ENCODE peak calls at places on chromosomes 4 and X, in ten cellular contexts. C is hepatocyte, O is GM10248, T is AG04450, V is nephron progenitor cell, S is lower leg skin, P is astrocyte of the spinal cord, K is heart left ventricle, N is GM06990, Y is upper lobe of right lung. E is an unnamed sample.

GRCh38 chrX:46577116-46578005 is 3.8 kb downstream of the CHST7 start:
- DNase-seq in T (no peak), Y (no peak), C (no peak), V (no peak), S (no peak), O (no peak), N (no peak), P (no peak), K (no peak), E (no peak)

GRCh38 chrX:33434256-33435092 is 223.1 kb upstream of the DMD start:
- DNase-seq in Y (no peak), K (peak; percentile 20), T (peak; percentile 0), C (peak; percentile 84), O (peak; percentile 8), P (peak; percentile 32), N (peak; percentile 12), V (peak; percentile 83), S (peak; percentile 16), E (peak; percentile 25)

GRCh38 chrX:144681501-144681900 is 565.8 kb upstream of the SPANXN1 start:
- DNase-seq in P (peak; percentile 56), S (no peak), C (no peak), K (no peak), T (no peak), N (no peak), V (no peak), Y (no peak), O (no peak), E (no peak)

GRCh38 chrX:150688911-150689451 is 4.2 kb upstream of the MTMR1 start:
- DNase-seq in Y (no peak), C (peak; percentile 22), N (no peak), P (peak; percentile 93), S (no peak), K (no peak), O (no peak), V (no peak), T (peak; percentile 84), E (no peak)

GRCh38 chrX:1452497-1453389 is at the start of gene ASMTL:
- DNase-seq in N (peak; percentile 96), S (peak; percentile 99), T (peak; percentile 99), P (peak; percentile 99), K (peak; percentile 99), O (peak; percentile 99), V (peak; percentile 100), C (peak; percentile 100), Y (peak; percentile 99), E (peak; percentile 99)

GRCh38 chr4:4502694-4503311 is 39.0 kb downstream of the STX18 start:
- DNase-seq in S (no peak), K (no peak), N (no peak), T (no peak), O (no peak), P (peak; percentile 80), V (no peak), Y (no peak), C (no peak), E (no peak)

GRCh38 chrX:2677764-2678163 is 13.3 kb upstream of the CD99 start:
- DNase-seq in N (no peak), O (no peak), K (peak; percentile 77), V (no peak), C (peak; percentile 80), T (peak; percentile 98), S (peak; percentile 69), P (peak; percentile 98), Y (peak; percentile 71), E (no peak)

GRCh38 chrX:10014462-10015373 is 47.6 kb downstream of the CLDN34 start:
- DNase-seq in S (peak; percentile 79), K (peak; percentile 91), O (peak; percentile 82), Y (peak; percentile 95), N (peak; percentile 84), C (peak; percentile 91), P (peak; percentile 91), T (peak; percentile 67), V (peak; percentile 85), E (peak; percentile 87)

GRCh38 chr4:40524642-40525041 is 105.0 kb downstream of the RBM47 start:
- DNase-seq in V (no peak), T (no peak), K (peak; percentile 19), N (no peak), O (no peak), P (peak; percentile 52), C (no peak), S (no peak), Y (no peak), E (no peak)

GRCh38 chr4:182918044-182918607 is 940 bp upstream of the DCTD start:
- DNase-seq in C (no peak), S (no peak), O (no peak), P (no peak), K (no peak), Y (no peak), N (no peak), V (no peak), T (no peak), E (no peak)

GRCh38 chrX:23890933-23891332 is 16.8 kb downstream of the APOO start:
- DNase-seq in K (no peak), V (no peak), N (no peak), C (no peak), P (no peak), S (no peak), Y (no peak), T (no peak), O (no peak), E (no peak)

GRCh38 chr4:39062094-39062493 is at the start of gene KLHL5:
- DNase-seq in V (no peak), N (no peak), P (peak; percentile 41), C (no peak), T (no peak), O (no peak), Y (no peak), S (no peak), K (no peak), E (no peak)

DNA sequence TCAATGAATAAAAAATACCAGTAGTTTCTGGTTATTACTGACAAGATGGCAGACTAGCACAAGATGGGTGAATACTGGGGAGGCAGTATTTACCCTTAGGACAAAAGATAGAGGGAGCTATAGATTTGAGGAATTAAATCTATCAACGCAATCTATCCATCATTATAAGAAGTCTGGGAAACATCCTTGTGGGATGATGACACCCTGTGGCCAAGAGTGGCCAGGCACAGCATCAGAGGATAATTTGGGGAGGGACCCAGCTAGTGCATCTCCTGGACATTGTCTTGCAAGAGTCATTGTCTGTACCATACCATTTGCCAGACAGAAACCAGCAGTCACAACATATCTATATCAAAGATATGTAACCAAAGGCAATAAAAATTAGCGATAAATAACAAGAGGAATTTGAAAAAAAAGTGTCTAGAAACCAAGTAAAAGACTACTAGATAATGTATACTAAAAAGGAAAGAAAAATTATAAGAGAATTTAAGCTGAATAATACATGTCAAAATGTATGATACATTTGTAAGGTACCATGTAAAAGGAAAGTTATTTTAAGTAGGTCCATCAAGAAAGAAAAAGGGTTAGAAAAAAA is 22.9 kb downstream of the KCTD8 start:
- DNase-seq in O (no peak), K (no peak), S (no peak), C (peak; percentile 29), P (peak; percentile 6), T (no peak), Y (no peak), N (no peak), V (peak; percentile 33), E (no peak)
- TF ChIP-seq CTCF in O (peak; percentile 8), K (no peak), S (no peak), C (peak; percentile 59), P (peak; percentile 61), T (peak; percentile 36), Y (no peak), N (peak; percentile 17), V (peak; percentile 53), E (no peak)

GRCh38 chrX:129955682-129956081 is 26.8 kb upstream of the BCORL1 start:
- DNase-seq in P (no peak), N (no peak), S (no peak), Y (no peak), T (no peak), K (no peak), O (no peak), V (no peak), C (no peak), E (no peak)

GRCh38 chrX:129957241-129958099 is 25.0 kb upstream of the BCORL1 start:
- DNase-seq in N (peak; percentile 85), Y (peak; percentile 89), P (peak; percentile 16), V (peak; percentile 68), C (peak; percentile 68), O (peak; percentile 76), S (no peak), T (no peak), K (peak; percentile 67), E (peak; percentile 78)

GRCh38 chrX:129954804-129955203 is 27.6 kb upstream of the BCORL1 start:
- DNase-seq in O (no peak), C (no peak), Y (no peak), P (no peak), K (no peak), S (no peak), N (no peak), T (no peak), V (peak; percentile 31), E (no peak)

GRCh38 chrX:129956765-129957164 is 25.7 kb upstream of the BCORL1 start:
- DNase-seq in K (no peak), N (no peak), Y (no peak), C (no peak), S (no peak), O (no peak), V (no peak), P (no peak), T (no peak), E (no peak)

DNA sequence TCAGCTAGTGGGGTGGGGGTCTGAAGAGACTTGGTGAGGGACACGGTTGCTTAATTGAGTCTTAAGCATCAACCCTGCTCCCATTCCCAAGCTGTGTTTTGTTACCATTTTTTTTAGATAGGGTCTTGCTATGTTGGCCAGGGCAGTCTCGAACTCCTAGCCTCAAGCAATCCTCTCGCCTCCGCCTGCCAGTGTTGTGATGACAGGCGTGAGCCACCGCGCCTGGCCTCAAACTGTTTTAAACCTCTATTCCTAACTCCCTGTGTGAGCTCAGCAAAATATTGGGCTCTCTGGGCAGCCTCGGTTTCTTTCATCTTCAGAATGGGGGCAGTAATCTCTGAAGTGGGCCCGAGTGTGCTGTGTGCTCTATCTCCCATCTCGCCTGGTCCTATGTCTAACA is 26.3 kb upstream of the BCORL1 start:
- DNase-seq in V (no peak), P (no peak), T (no peak), Y (no peak), C (no peak), N (no peak), O (no peak), K (no peak), S (no peak), E (no peak)
- TF ChIP-seq CTCF in V (no peak), P (no peak), T (no peak), Y (no peak), C (no peak), N (no peak), O (no peak), K (no peak), S (no peak), E (no peak)

GRCh38 chr4:83959160-83959559 is 423.3 kb downstream of the GPAT3 start:
- DNase-seq in N (no peak), C (no peak), T (no peak), Y (no peak), S (no peak), V (no peak), P (no peak), K (no peak), O (no peak), E (no peak)
- TF ChIP-seq CTCF in N (no peak), C (no peak), T (no peak), Y (no peak), S (no peak), V (no peak), P (no peak), K (no peak), O (no peak), E (no peak)

DNA sequence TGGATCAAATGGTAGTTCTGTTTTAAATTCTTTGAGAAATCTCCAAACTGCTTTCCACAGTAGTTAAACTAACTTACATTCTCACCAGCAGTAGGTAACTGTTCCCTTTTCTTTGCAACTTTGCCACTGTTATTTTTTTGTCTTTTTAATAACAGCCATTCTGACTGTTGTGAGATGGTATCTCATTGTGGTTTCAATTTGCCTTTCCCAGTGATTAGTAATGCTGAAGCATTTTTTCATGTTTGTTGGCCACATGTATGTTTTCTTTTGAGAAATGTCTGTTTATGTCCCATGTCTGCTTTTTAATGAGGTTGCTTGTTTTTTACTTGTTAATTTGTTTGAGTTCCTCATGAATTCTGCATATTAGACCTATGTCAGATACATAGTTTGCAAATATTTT is 198.8 kb downstream of the RAB28 start:
- DNase-seq in N (no peak), T (no peak), S (no peak), P (no peak), C (no peak), K (no peak), O (no peak), V (no peak), Y (no peak), E (no peak)
- TF ChIP-seq CTCF in N (no peak), T (no peak), S (no peak), P (no peak), C (no peak), K (no peak), O (no peak), V (no peak), Y (no peak), E (no peak)

E was measured in GM13977.